ENCODE peak calls at places on chromosomes 16 and 17, in ten cellular contexts. C is endodermal cell; J is CD8-positive, alpha-beta memory T cell; S is right cardiac atrium; N is GM23338; Z is CD8-positive, alpha-beta T cell; M is astrocyte; R is IMR-90; B is esophagus squamous epithelium; H is astrocyte of the spinal cord. L is an unnamed sample.

GRCh38 chr17:42573095-42573494 is 4.4 kb downstream of the PSMC3IP start:
- DNase-seq in C (no peak), J (no peak), S (no peak), N (no peak), Z (no peak), M (no peak), R (no peak), B (no peak), H (no peak), L (no peak)

GRCh38 chr17:41812176-41813038 is at the start of gene FKBP10:
- DNase-seq in C (peak), J (peak), S (peak), N (peak), Z (peak), M (peak), R (peak), B (no peak), H (peak), L (peak)

GRCh38 chr17:13365331-13365730 is 236.4 kb downstream of the HS3ST3A1 start:
- DNase-seq in C (no peak), J (no peak), S (no peak), N (no peak), Z (no peak), M (peak), R (peak), B (no peak), H (no peak), L (no peak)

GRCh38 chr17:17846003-17846402 is 9.2 kb upstream of the SREBF1 start:
- DNase-seq in C (peak), J (no peak), S (peak), N (no peak), Z (no peak), M (no peak), R (no peak), B (no peak), H (no peak), L (no peak)

GRCh38 chr16:27529962-27530361 is 19.8 kb downstream of the GTF3C1 start:
- DNase-seq in C (no peak), J (no peak), S (no peak), N (no peak), Z (no peak), M (peak), R (peak), B (no peak), H (peak), L (peak)

GRCh38 chr17:60077672-60078519 is 825 bp downstream of the HEATR6 start:
- DNase-seq in C (no peak), J (no peak), S (no peak), N (no peak), Z (no peak), M (peak), R (no peak), B (no peak), H (peak), L (no peak)

GRCh38 chr16:6531067-6531466 is 801.6 kb upstream of the RBFOX1 start:
- DNase-seq in C (no peak), J (no peak), S (no peak), N (no peak), Z (no peak), M (no peak), R (no peak), B (no peak), H (no peak), L (no peak)

GRCh38 chr17:35087731-35088646 is 24.5 kb upstream of the RFFL start:
- DNase-seq in C (peak), J (peak), S (peak), N (peak), Z (no peak), M (no peak), R (peak), B (no peak), H (peak), L (no peak)

GRCh38 chr17:8740486-8740885 is 4.2 kb downstream of the CCDC42 start:
- DNase-seq in C (peak), J (peak), S (no peak), N (peak), Z (peak), M (no peak), R (no peak), B (no peak), H (no peak), L (no peak)

GRCh38 chr16:87806608-87807546 is 41.1 kb upstream of the KLHDC4 start:
- DNase-seq in C (peak), J (no peak), S (peak), N (no peak), Z (peak), M (peak), R (peak), B (peak), H (peak), L (peak)

GRCh38 chr16:46830902-46831647 is at the start of gene C16orf87:
- DNase-seq in C (peak), J (peak), S (peak), N (peak), Z (peak), M (peak), R (peak), B (peak), H (peak), L (peak)

GRCh38 chr17:64622931-64623654 is 39.0 kb downstream of the SMURF2 start:
- DNase-seq in C (no peak), J (no peak), S (no peak), N (no peak), Z (no peak), M (peak), R (peak), B (no peak), H (peak), L (peak)

GRCh38 chr17:5695480-5695879 is 111.2 kb upstream of the NLRP1 start:
- DNase-seq in C (peak), J (no peak), S (no peak), N (peak), Z (no peak), M (no peak), R (no peak), B (no peak), H (no peak), L (no peak)

GRCh38 chr17:44757045-44757917 is 1.5 kb upstream of the ADAM11 start:
- DNase-seq in C (peak), J (no peak), S (peak), N (no peak), Z (no peak), M (no peak), R (no peak), B (no peak), H (no peak), L (no peak)

GRCh38 chr17:44759916-44760243 is 1.1 kb downstream of the ADAM11 start:
- DNase-seq in C (peak), J (no peak), S (peak), N (no peak), Z (no peak), M (no peak), R (no peak), B (no peak), H (no peak), L (no peak)

GRCh38 chr17:44759096-44759915 is 518 bp downstream of the ADAM11 start:
- DNase-seq in C (peak), J (no peak), S (peak), N (no peak), Z (no peak), M (no peak), R (no peak), B (no peak), H (no peak), L (no peak)

GRCh38 chr17:44757918-44758413 is 822 bp upstream of the ADAM11 start:
- DNase-seq in C (no peak), J (no peak), S (no peak), N (no peak), Z (no peak), M (no peak), R (no peak), B (no peak), H (no peak), L (no peak)

DNA sequence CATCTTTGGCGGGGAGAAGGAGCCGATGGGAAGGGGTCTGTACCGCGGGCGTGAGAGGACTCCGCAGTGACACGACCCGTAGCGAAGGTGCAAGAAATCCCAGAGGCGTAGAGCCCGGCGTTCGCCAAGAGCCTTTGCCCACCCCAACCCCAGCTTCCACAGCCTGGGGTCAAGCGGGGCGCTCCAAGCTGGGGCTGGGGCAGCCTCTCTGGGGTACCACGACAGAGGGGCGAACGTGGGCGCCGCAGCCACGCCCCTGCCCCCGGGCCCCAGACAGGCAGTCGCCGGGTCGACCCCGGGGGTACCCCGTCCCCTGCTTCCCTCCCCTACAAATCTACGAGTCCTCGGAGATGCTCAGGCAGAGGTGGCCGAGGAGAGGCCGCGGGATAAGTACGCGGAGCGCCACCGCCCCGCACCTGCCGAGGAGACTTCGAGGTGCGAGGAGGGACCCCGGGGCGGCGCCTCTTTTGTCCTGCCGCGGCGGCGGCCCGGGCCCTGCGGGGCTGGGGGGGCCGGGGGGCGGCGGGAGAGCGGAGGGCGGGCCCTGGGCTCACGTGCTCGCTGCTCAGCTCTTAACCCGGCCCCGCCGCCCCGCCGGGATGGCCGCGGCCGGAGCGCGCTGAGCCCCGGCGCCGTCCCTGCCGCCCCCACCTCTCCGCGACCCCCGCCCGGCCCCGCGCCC is at the start of gene ADAM11:
- DNase-seq in C (peak), J (no peak), S (peak), N (peak), Z (no peak), M (no peak), R (no peak), B (no peak), H (no peak), L (no peak)
- H3K4me3 ChIP-seq in C (peak), J (no peak), S (peak), N (peak), Z (no peak), M (peak), R (peak), B (peak), H (peak), L (peak)

DNA sequence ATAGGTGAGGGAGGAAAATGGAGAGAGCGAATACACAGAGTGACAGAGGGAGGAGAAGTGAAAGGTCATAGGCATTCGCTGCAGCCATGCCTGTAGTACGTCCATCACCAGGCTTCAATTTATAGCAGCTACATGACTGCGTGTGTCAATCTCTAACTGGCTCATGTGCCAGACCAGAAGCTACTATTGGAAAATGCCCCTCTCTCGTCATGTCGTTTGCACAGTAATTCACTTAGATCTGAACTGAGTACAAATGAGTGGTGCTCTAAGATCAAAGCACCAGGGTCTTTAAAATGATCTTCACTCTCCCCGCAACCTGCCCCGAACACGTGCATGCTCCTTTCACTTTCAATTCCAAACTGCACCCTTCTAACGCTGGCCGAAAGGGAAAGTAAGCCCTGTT is 51.3 kb downstream of the ADCY9 start:
- DNase-seq in C (no peak), J (peak), S (no peak), N (no peak), Z (peak), M (no peak), R (no peak), B (no peak), H (no peak), L (no peak)
- H3K4me3 ChIP-seq in C (no peak), J (peak), S (no peak), N (no peak), Z (peak), M (no peak), R (no peak), B (no peak), H (no peak), L (no peak)

GRCh38 chr16:15954814-15955151 is 5.4 kb downstream of the ABCC1 start:
- DNase-seq in C (no peak), J (no peak), S (peak), N (no peak), Z (no peak), M (no peak), R (peak), B (no peak), H (no peak), L (no peak)
- H3K4me3 ChIP-seq in C (no peak), J (no peak), S (no peak), N (no peak), Z (no peak), M (no peak), R (no peak), B (no peak), H (no peak), L (no peak)

DNA sequence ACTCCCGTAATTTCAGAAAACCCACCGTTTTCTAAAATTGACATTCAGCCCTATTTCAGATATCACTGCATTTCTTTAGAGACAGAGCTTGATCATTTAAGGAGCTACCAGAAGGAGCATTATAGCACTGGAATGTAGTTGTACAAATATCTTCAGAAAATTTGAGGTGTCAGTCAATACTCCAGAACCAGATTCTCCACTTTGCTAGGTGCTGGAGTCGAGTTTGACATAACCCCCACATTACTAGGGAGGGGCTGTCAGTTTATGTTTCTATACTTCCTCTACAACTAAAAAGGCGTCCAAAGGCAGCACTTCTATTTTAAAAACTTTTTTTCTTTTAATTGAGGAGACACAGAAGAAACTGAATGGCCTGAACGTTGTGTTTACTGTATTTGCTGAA is 899 bp upstream of the KIAA0513 start:
- DNase-seq in C (no peak), J (no peak), S (no peak), N (no peak), Z (no peak), M (no peak), R (no peak), B (no peak), H (no peak), L (no peak)
- H3K4me3 ChIP-seq in C (peak), J (no peak), S (peak), N (peak), Z (no peak), M (peak), R (peak), B (peak), H (peak), L (peak)

GRCh38 chr16:1021553-1022160 is 40.1 kb downstream of the SOX8 start:
- DNase-seq in C (no peak), J (no peak), S (no peak), N (no peak), Z (no peak), M (no peak), R (no peak), B (no peak), H (no peak), L (no peak)

GRCh38 chr16:1019234-1019933 is 37.8 kb downstream of the SOX8 start:
- DNase-seq in C (no peak), J (no peak), S (peak), N (no peak), Z (no peak), M (no peak), R (peak), B (no peak), H (peak), L (no peak)

GRCh38 chr16:1020591-1020990 is 39.0 kb downstream of the SOX8 start:
- DNase-seq in C (no peak), J (no peak), S (no peak), N (no peak), Z (no peak), M (no peak), R (no peak), B (no peak), H (no peak), L (no peak)

GRCh38 chr16:1018447-1018846 is 36.9 kb downstream of the SOX8 start:
- DNase-seq in C (no peak), J (no peak), S (no peak), N (no peak), Z (no peak), M (no peak), R (no peak), B (no peak), H (no peak), L (no peak)

DNA sequence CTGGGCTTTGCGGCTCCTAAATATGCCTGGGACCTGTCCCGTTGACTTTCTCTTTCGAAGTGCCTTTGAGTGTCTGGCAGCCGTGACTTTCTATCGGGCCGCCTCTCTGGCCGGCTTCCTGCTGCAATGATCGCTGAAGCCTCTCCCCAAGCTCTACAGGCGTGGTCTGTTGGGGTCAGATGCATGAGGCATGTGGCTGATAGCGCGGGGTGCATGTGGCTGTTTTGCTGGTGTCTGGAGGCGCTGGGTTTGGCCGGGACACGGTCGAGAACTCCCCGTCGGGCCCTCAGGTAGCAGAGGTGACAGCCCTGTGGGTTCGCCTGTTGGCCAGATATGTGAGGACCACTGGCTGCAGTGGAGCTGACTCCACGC is 38.4 kb downstream of the SOX8 start:
- DNase-seq in C (no peak), J (no peak), S (no peak), N (no peak), Z (no peak), M (no peak), R (no peak), B (no peak), H (no peak), L (no peak)
- H3K4me3 ChIP-seq in C (no peak), J (no peak), S (no peak), N (no peak), Z (no peak), M (no peak), R (no peak), B (no peak), H (no peak), L (no peak)

GRCh38 chr16:29763326-29763725 is 14.7 kb upstream of the ZG16 start:
- DNase-seq in C (no peak), J (no peak), S (no peak), N (no peak), Z (no peak), M (no peak), R (no peak), B (no peak), H (no peak), L (no peak)
- H3K4me3 ChIP-seq in C (no peak), J (no peak), S (no peak), N (no peak), Z (no peak), M (no peak), R (no peak), B (no peak), H (no peak), L (no peak)

DNA sequence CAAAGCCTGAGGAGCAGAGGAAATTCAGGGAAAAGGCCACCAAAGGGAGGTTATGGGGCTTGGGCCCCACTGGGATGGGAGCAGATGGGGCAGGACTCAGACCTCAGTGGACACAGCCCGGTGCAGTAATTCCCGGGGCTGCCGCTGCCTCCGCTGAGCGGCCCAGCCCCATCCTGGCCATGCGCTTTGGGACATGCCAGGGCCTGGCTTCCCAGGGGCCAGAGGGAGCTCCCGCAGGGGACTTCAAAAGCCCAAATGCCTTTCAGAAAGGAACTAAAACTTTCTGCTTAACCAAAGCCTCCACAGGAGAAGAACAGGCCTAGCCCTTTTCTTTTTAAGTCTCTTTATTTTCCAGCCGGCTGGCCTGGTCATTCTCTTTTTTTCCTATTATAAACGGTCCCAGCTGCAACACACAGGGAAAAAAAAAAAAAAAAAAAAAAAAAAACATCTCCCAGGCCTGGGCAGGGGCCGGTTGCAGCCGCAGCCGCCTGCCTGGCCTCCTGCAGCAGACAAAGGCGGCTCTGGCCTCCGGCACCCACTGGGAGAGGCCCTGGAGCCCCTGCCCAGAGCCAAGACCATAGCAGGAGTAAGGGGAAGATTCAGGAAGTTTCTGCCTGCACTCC is 10.7 kb upstream of the ZNF423 start:
- DNase-seq in C (peak), J (no peak), S (no peak), N (peak), Z (no peak), M (no peak), R (no peak), B (no peak), H (no peak), L (no peak)
- H3K4me3 ChIP-seq in C (no peak), J (no peak), S (no peak), N (no peak), Z (no peak), M (no peak), R (no peak), B (no peak), H (no peak), L (no peak)

GRCh38 chr16:66844009-66844341 is 239 bp upstream of the CA7 start:
- DNase-seq in C (no peak), J (no peak), S (no peak), N (peak), Z (no peak), M (no peak), R (no peak), B (no peak), H (no peak), L (no peak)
- H3K4me3 ChIP-seq in C (peak), J (no peak), S (peak), N (peak), Z (no peak), M (no peak), R (no peak), B (peak), H (no peak), L (peak)

GRCh38 chr17:37478187-37478586 is 11.5 kb upstream of the DUSP14 start:
- DNase-seq in C (no peak), J (no peak), S (peak), N (no peak), Z (no peak), M (no peak), R (peak), B (no peak), H (no peak), L (no peak)

GRCh38 chr17:37480427-37480826 is 9.3 kb upstream of the DUSP14 start:
- DNase-seq in C (no peak), J (no peak), S (no peak), N (no peak), Z (no peak), M (no peak), R (no peak), B (no peak), H (no peak), L (no peak)

GRCh38 chr17:37479025-37479424 is 10.7 kb upstream of the DUSP14 start:
- DNase-seq in C (no peak), J (no peak), S (no peak), N (no peak), Z (no peak), M (no peak), R (no peak), B (no peak), H (no peak), L (no peak)

GRCh38 chr17:37476431-37477130 is 13.1 kb upstream of the DUSP14 start:
- DNase-seq in C (no peak), J (no peak), S (no peak), N (no peak), Z (no peak), M (no peak), R (peak), B (no peak), H (no peak), L (no peak)

GRCh38 chr17:37475713-37476420 is 13.8 kb upstream of the DUSP14 start:
- DNase-seq in C (no peak), J (no peak), S (no peak), N (no peak), Z (no peak), M (no peak), R (no peak), B (no peak), H (no peak), L (no peak)
- H3K4me3 ChIP-seq in C (no peak), J (no peak), S (no peak), N (no peak), Z (no peak), M (no peak), R (no peak), B (no peak), H (no peak), L (no peak)

GRCh38 chr17:83121921-83122820 is 42.8 kb downstream of the METRNL start:
- DNase-seq in C (peak), J (no peak), S (no peak), N (no peak), Z (no peak), M (no peak), R (no peak), B (no peak), H (no peak), L (no peak)
- H3K4me3 ChIP-seq in C (no peak), J (no peak), S (no peak), N (peak), Z (no peak), M (no peak), R (no peak), B (no peak), H (no peak), L (no peak)